ENCODE peak calls at places on chromosomes 13 and 19, in eight cellular contexts. One of them, this sample, is unnamed. For H3K9me2, the result is how much of the 10 kb centered on the place peaks cover.

GRCh38 chr13:97122381-97122996 is 99.6 kb upstream of the MBNL2 start:
- DNase-seq in hepatocyte: no peak
- DNase-seq in OCI-LY7: no peak
- DNase-seq in MM.1S: no peak
- DNase-seq in PC-9: peak
- DNase-seq in SK-N-SH: no peak
- DNase-seq in HCT116: peak
- DNase-seq in GM23338: no peak
- DNase-seq in this sample: peak

GRCh38 chr19:53157601-53158000 is 1.3 kb downstream of the ZNF347 start:
- DNase-seq in PC-9: no peak
- DNase-seq in hepatocyte: peak
- DNase-seq in HCT116: no peak
- DNase-seq in OCI-LY7: no peak
- DNase-seq in GM23338: peak
- DNase-seq in SK-N-SH: peak
- DNase-seq in MM.1S: no peak
- DNase-seq in this sample: peak

GRCh38 chr13:87259479-87260083 is 411.6 kb upstream of the SLITRK5 start:
- DNase-seq in PC-9: no peak
- DNase-seq in hepatocyte: peak
- DNase-seq in OCI-LY7: peak
- DNase-seq in GM23338: peak
- DNase-seq in SK-N-SH: peak
- DNase-seq in MM.1S: no peak
- DNase-seq in HCT116: peak
- DNase-seq in this sample: peak

GRCh38 chr19:33796164-33797100 is at the start of gene KCTD15:
- DNase-seq in hepatocyte: peak
- DNase-seq in SK-N-SH: peak
- DNase-seq in MM.1S: no peak
- DNase-seq in GM23338: peak
- DNase-seq in OCI-LY7: peak
- DNase-seq in PC-9: no peak
- DNase-seq in HCT116: no peak
- DNase-seq in this sample: peak

GRCh38 chr19:34838753-34839431 is 65.9 kb upstream of the ZNF599 start:
- DNase-seq in PC-9: no peak
- DNase-seq in SK-N-SH: no peak
- DNase-seq in HCT116: no peak
- DNase-seq in GM23338: peak
- DNase-seq in MM.1S: no peak
- DNase-seq in hepatocyte: peak
- DNase-seq in OCI-LY7: no peak
- DNase-seq in this sample: no peak

GRCh38 chr13:97224544-97225324 is 2.6 kb downstream of the MBNL2 start:
- DNase-seq in HCT116: no peak
- DNase-seq in OCI-LY7: no peak
- DNase-seq in PC-9: peak
- DNase-seq in hepatocyte: peak
- DNase-seq in GM23338: peak
- DNase-seq in SK-N-SH: no peak
- DNase-seq in MM.1S: peak
- DNase-seq in this sample: peak

GRCh38 chr19:3409346-3410064 is 43.1 kb downstream of the NFIC start:
- DNase-seq in MM.1S: no peak
- DNase-seq in OCI-LY7: no peak
- DNase-seq in HCT116: no peak
- DNase-seq in GM23338: no peak
- DNase-seq in PC-9: no peak
- DNase-seq in hepatocyte: peak
- DNase-seq in SK-N-SH: peak
- DNase-seq in this sample: no peak

GRCh38 chr19:54432144-54432738 is 16.8 kb upstream of the LENG8 start:
- DNase-seq in GM23338: no peak
- DNase-seq in hepatocyte: no peak
- DNase-seq in OCI-LY7: no peak
- DNase-seq in SK-N-SH: no peak
- DNase-seq in PC-9: peak
- DNase-seq in MM.1S: no peak
- DNase-seq in HCT116: peak
- DNase-seq in this sample: peak

GRCh38 chr19:48683349-48683748 is 10.5 kb upstream of the NTN5 start:
- DNase-seq in MM.1S: peak
- DNase-seq in GM23338: no peak
- DNase-seq in SK-N-SH: no peak
- DNase-seq in hepatocyte: no peak
- DNase-seq in OCI-LY7: peak
- DNase-seq in HCT116: no peak
- DNase-seq in PC-9: no peak
- DNase-seq in this sample: no peak

GRCh38 chr13:91356919-91357612 is 9.6 kb downstream of the MIR17HG start:
- DNase-seq in PC-9: no peak
- DNase-seq in SK-N-SH: no peak
- DNase-seq in GM23338: no peak
- DNase-seq in hepatocyte: no peak
- DNase-seq in HCT116: no peak
- DNase-seq in MM.1S: no peak
- DNase-seq in OCI-LY7: peak
- DNase-seq in this sample: no peak

GRCh38 chr19:32313866-32314265 is 31.5 kb upstream of the ZNF507 start:
- DNase-seq in MM.1S: no peak
- DNase-seq in SK-N-SH: no peak
- DNase-seq in OCI-LY7: no peak
- DNase-seq in PC-9: no peak
- DNase-seq in GM23338: no peak
- DNase-seq in HCT116: no peak
- DNase-seq in hepatocyte: no peak
- DNase-seq in this sample: no peak

GRCh38 chr13:74047925-74048324 is 86.3 kb downstream of the KLF12 start:
- DNase-seq in OCI-LY7: no peak
- DNase-seq in GM23338: no peak
- DNase-seq in SK-N-SH: no peak
- DNase-seq in MM.1S: no peak
- DNase-seq in HCT116: peak
- DNase-seq in PC-9: no peak
- DNase-seq in hepatocyte: peak
- DNase-seq in this sample: peak

GRCh38 chr13:99086149-99086868 is 108.4 kb upstream of the DOCK9 start:
- DNase-seq in OCI-LY7: peak
- DNase-seq in GM23338: peak
- DNase-seq in SK-N-SH: peak
- DNase-seq in hepatocyte: peak
- DNase-seq in PC-9: peak
- DNase-seq in HCT116: no peak
- DNase-seq in MM.1S: peak
- DNase-seq in this sample: peak

GRCh38 chr13:44218501-44219240 is 155.0 kb upstream of the SERP2 start:
- DNase-seq in MM.1S: no peak
- DNase-seq in hepatocyte: no peak
- DNase-seq in HCT116: no peak
- DNase-seq in PC-9: peak
- DNase-seq in OCI-LY7: no peak
- DNase-seq in SK-N-SH: no peak
- DNase-seq in GM23338: no peak
- DNase-seq in this sample: peak

GRCh38 chr13:45335397-45336024 is 5.5 kb downstream of the TPT1 start:
- DNase-seq in OCI-LY7: no peak
- DNase-seq in GM23338: no peak
- DNase-seq in PC-9: no peak
- DNase-seq in hepatocyte: no peak
- DNase-seq in HCT116: no peak
- DNase-seq in SK-N-SH: no peak
- DNase-seq in MM.1S: no peak
- DNase-seq in this sample: no peak

GRCh38 chr13:105327727-105328126 is 1207.7 kb downstream of the EFNB2 start:
- DNase-seq in SK-N-SH: no peak
- DNase-seq in PC-9: no peak
- DNase-seq in GM23338: no peak
- DNase-seq in OCI-LY7: no peak
- DNase-seq in hepatocyte: no peak
- DNase-seq in MM.1S: no peak
- DNase-seq in HCT116: no peak
- DNase-seq in this sample: no peak

GRCh38 chr13:31930901-31931522 is 100.6 kb upstream of the FRY start:
- DNase-seq in HCT116: no peak
- DNase-seq in hepatocyte: peak
- DNase-seq in OCI-LY7: no peak
- DNase-seq in SK-N-SH: no peak
- DNase-seq in GM23338: no peak
- DNase-seq in MM.1S: peak
- DNase-seq in PC-9: peak
- DNase-seq in this sample: peak

GRCh38 chr13:111533900-111534645 is 213.6 kb downstream of the TEX29 start:
- DNase-seq in OCI-LY7: no peak
- DNase-seq in hepatocyte: no peak
- DNase-seq in SK-N-SH: no peak
- DNase-seq in MM.1S: no peak
- DNase-seq in PC-9: no peak
- DNase-seq in GM23338: no peak
- DNase-seq in HCT116: no peak
- DNase-seq in this sample: no peak

GRCh38 chr13:111537115-111537728 is 216.8 kb downstream of the TEX29 start:
- DNase-seq in hepatocyte: no peak
- DNase-seq in PC-9: no peak
- DNase-seq in HCT116: no peak
- DNase-seq in SK-N-SH: no peak
- DNase-seq in GM23338: no peak
- DNase-seq in OCI-LY7: no peak
- DNase-seq in MM.1S: no peak
- DNase-seq in this sample: no peak

GRCh38 chr13:111537843-111538499 is 217.5 kb downstream of the TEX29 start:
- DNase-seq in GM23338: no peak
- DNase-seq in HCT116: no peak
- DNase-seq in PC-9: no peak
- DNase-seq in OCI-LY7: no peak
- DNase-seq in SK-N-SH: no peak
- DNase-seq in MM.1S: no peak
- DNase-seq in hepatocyte: no peak
- DNase-seq in this sample: no peak

GRCh38 chr13:111534646-111535461 is 214.4 kb downstream of the TEX29 start:
- DNase-seq in PC-9: no peak
- DNase-seq in GM23338: peak
- DNase-seq in SK-N-SH: no peak
- DNase-seq in HCT116: no peak
- DNase-seq in hepatocyte: no peak
- DNase-seq in MM.1S: no peak
- DNase-seq in OCI-LY7: no peak
- DNase-seq in this sample: no peak

GRCh38 chr13:111536239-111536638 is 215.8 kb downstream of the TEX29 start:
- DNase-seq in HCT116: no peak
- DNase-seq in PC-9: no peak
- DNase-seq in OCI-LY7: no peak
- DNase-seq in MM.1S: no peak
- DNase-seq in GM23338: no peak
- DNase-seq in SK-N-SH: no peak
- DNase-seq in hepatocyte: no peak
- DNase-seq in this sample: no peak
- TF ChIP-seq CTCF in HCT116: no peak
- TF ChIP-seq CTCF in PC-9: no peak
- TF ChIP-seq CTCF in OCI-LY7: no peak
- TF ChIP-seq CTCF in MM.1S: no peak
- TF ChIP-seq CTCF in GM23338: no peak
- TF ChIP-seq CTCF in SK-N-SH: no peak
- TF ChIP-seq CTCF in hepatocyte: no peak
- TF ChIP-seq CTCF in this sample: no peak

GRCh38 chr19:1648926-1649541 is 3.4 kb downstream of the TCF3 start:
- DNase-seq in SK-N-SH: no peak
- DNase-seq in MM.1S: peak
- DNase-seq in PC-9: no peak
- DNase-seq in HCT116: no peak
- DNase-seq in hepatocyte: no peak
- DNase-seq in GM23338: no peak
- DNase-seq in OCI-LY7: no peak
- DNase-seq in this sample: no peak
- H3K9me2 ChIP-seq in SK-N-SH: under half
- H3K9me2 ChIP-seq in MM.1S: under half
- H3K9me2 ChIP-seq in PC-9: under half
- H3K9me2 ChIP-seq in HCT116: under half
- H3K9me2 ChIP-seq in hepatocyte: under half
- H3K9me2 ChIP-seq in GM23338: under half
- H3K9me2 ChIP-seq in OCI-LY7: under half
- H3K9me2 ChIP-seq in this sample: under half

GRCh38 chr13:36848228-36848982 is 29.4 kb downstream of the RFXAP start:
- DNase-seq in GM23338: peak
- DNase-seq in HCT116: no peak
- DNase-seq in PC-9: no peak
- DNase-seq in MM.1S: no peak
- DNase-seq in OCI-LY7: peak
- DNase-seq in hepatocyte: no peak
- DNase-seq in SK-N-SH: peak
- DNase-seq in this sample: no peak
- TF ChIP-seq CTCF in GM23338: peak
- TF ChIP-seq CTCF in HCT116: peak
- TF ChIP-seq CTCF in PC-9: peak
- TF ChIP-seq CTCF in MM.1S: peak
- TF ChIP-seq CTCF in OCI-LY7: peak
- TF ChIP-seq CTCF in hepatocyte: peak
- TF ChIP-seq CTCF in SK-N-SH: peak
- TF ChIP-seq CTCF in this sample: no peak

GRCh38 chr13:106696140-106696539 is 128.2 kb upstream of the ARGLU1 start:
- DNase-seq in MM.1S: no peak
- DNase-seq in hepatocyte: no peak
- DNase-seq in OCI-LY7: no peak
- DNase-seq in SK-N-SH: no peak
- DNase-seq in GM23338: no peak
- DNase-seq in HCT116: no peak
- DNase-seq in PC-9: no peak
- DNase-seq in this sample: no peak

GRCh38 chr13:106691861-106692260 is 123.9 kb upstream of the ARGLU1 start:
- DNase-seq in GM23338: no peak
- DNase-seq in hepatocyte: no peak
- DNase-seq in OCI-LY7: no peak
- DNase-seq in SK-N-SH: no peak
- DNase-seq in MM.1S: no peak
- DNase-seq in PC-9: peak
- DNase-seq in HCT116: no peak
- DNase-seq in this sample: no peak

GRCh38 chr13:106696719-106697118 is 128.8 kb upstream of the ARGLU1 start:
- DNase-seq in hepatocyte: no peak
- DNase-seq in MM.1S: no peak
- DNase-seq in HCT116: no peak
- DNase-seq in GM23338: no peak
- DNase-seq in SK-N-SH: no peak
- DNase-seq in OCI-LY7: no peak
- DNase-seq in PC-9: no peak
- DNase-seq in this sample: no peak

GRCh38 chr13:106691251-106691650 is 123.3 kb upstream of the ARGLU1 start:
- DNase-seq in PC-9: no peak
- DNase-seq in MM.1S: no peak
- DNase-seq in GM23338: no peak
- DNase-seq in HCT116: no peak
- DNase-seq in SK-N-SH: no peak
- DNase-seq in hepatocyte: no peak
- DNase-seq in OCI-LY7: no peak
- DNase-seq in this sample: no peak

DNA sequence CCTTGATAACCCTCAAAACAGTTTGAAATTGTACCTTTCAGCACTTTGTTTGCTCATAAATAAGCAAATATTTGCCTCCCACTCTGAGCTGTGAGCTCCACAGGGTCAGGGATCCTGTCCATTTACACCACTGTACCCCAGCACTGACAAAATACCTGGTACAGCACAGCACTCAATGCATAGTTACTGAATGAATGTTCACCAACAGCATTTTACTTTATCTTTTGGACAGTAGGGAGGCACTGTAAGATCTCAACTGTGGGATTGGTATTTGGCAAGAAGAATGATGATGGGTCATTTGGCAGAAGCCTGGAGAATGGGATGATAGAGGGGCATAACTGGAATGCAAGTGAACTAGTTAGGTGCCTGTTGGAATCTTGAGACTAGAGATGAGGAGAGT is 127.2 kb upstream of the ARGLU1 start:
- DNase-seq in SK-N-SH: no peak
- DNase-seq in OCI-LY7: no peak
- DNase-seq in PC-9: no peak
- DNase-seq in hepatocyte: no peak
- DNase-seq in GM23338: no peak
- DNase-seq in MM.1S: no peak
- DNase-seq in HCT116: no peak
- DNase-seq in this sample: no peak
- H3K9me2 ChIP-seq in SK-N-SH: under half
- H3K9me2 ChIP-seq in OCI-LY7: under half
- H3K9me2 ChIP-seq in PC-9: under half
- H3K9me2 ChIP-seq in hepatocyte: under half
- H3K9me2 ChIP-seq in GM23338: under half
- H3K9me2 ChIP-seq in MM.1S: under half
- H3K9me2 ChIP-seq in HCT116: under half
- H3K9me2 ChIP-seq in this sample: under half